ENCODE peak calls at places on chromosomes 12 and 14, in seven cellular contexts. One of them, this sample, is unnamed.

GRCh38 chr12:100398307-100398706 is 41.4 kb downstream of the SLC17A8 start:
- DNase-seq in PC-9: no peak
- DNase-seq in A673: no peak
- DNase-seq in H1: no peak
- DNase-seq in PC-3: no peak
- DNase-seq in HCT116: no peak
- DNase-seq in endothelial cell of umbilical vein: no peak
- DNase-seq in this sample: no peak

GRCh38 chr12:55072093-55072492 is 52.3 kb downstream of the NEUROD4 start:
- DNase-seq in PC-3: peak; percentile 71
- DNase-seq in PC-9: no peak
- DNase-seq in endothelial cell of umbilical vein: peak; percentile 9
- DNase-seq in H1: no peak
- DNase-seq in A673: peak; percentile 50
- DNase-seq in HCT116: peak; percentile 22
- DNase-seq in this sample: peak; percentile 88

GRCh38 chr14:93884950-93885349 is 42.2 kb upstream of the FAM181A start:
- DNase-seq in PC-9: no peak
- DNase-seq in H1: no peak
- DNase-seq in endothelial cell of umbilical vein: no peak
- DNase-seq in A673: no peak
- DNase-seq in HCT116: no peak
- DNase-seq in PC-3: no peak
- DNase-seq in this sample: no peak

GRCh38 chr14:72617391-72618011 is 276.4 kb downstream of the DPF3 start:
- DNase-seq in endothelial cell of umbilical vein: peak; percentile 48
- DNase-seq in HCT116: no peak
- DNase-seq in A673: no peak
- DNase-seq in H1: no peak
- DNase-seq in PC-3: no peak
- DNase-seq in PC-9: no peak
- DNase-seq in this sample: no peak

GRCh38 chr14:61388976-61389576 is 67.7 kb downstream of the PRKCH start:
- DNase-seq in H1: no peak
- DNase-seq in HCT116: peak; percentile 36
- DNase-seq in PC-9: peak; percentile 69
- DNase-seq in PC-3: peak; percentile 63
- DNase-seq in endothelial cell of umbilical vein: peak; percentile 28
- DNase-seq in A673: peak; percentile 24
- DNase-seq in this sample: no peak

GRCh38 chr12:31234955-31235867 is 90.7 kb downstream of the SINHCAF start:
- DNase-seq in H1: no peak
- DNase-seq in PC-3: peak; percentile 67
- DNase-seq in endothelial cell of umbilical vein: peak; percentile 36
- DNase-seq in A673: peak; percentile 24
- DNase-seq in PC-9: peak; percentile 46
- DNase-seq in HCT116: peak; percentile 18
- DNase-seq in this sample: no peak

GRCh38 chr14:60249321-60250251 is 565 bp downstream of the PPM1A start:
- DNase-seq in PC-3: peak; percentile 88
- DNase-seq in A673: peak; percentile 77
- DNase-seq in endothelial cell of umbilical vein: peak; percentile 53
- DNase-seq in PC-9: peak; percentile 51
- DNase-seq in H1: no peak
- DNase-seq in HCT116: peak; percentile 22
- DNase-seq in this sample: peak; percentile 53

GRCh38 chr12:52446346-52447045 is 5.5 kb downstream of the KRT6B start:
- DNase-seq in HCT116: no peak
- DNase-seq in PC-3: no peak
- DNase-seq in endothelial cell of umbilical vein: no peak
- DNase-seq in PC-9: no peak
- DNase-seq in H1: no peak
- DNase-seq in A673: no peak
- DNase-seq in this sample: no peak

GRCh38 chr12:76878045-76878898 is 547 bp downstream of the CSRP2 start:
- DNase-seq in PC-3: peak; percentile 30
- DNase-seq in endothelial cell of umbilical vein: peak; percentile 22
- DNase-seq in HCT116: peak; percentile 15
- DNase-seq in A673: peak; percentile 70
- DNase-seq in PC-9: no peak
- DNase-seq in H1: no peak
- DNase-seq in this sample: peak; percentile 17
- TF ChIP-seq CTCF in PC-3: peak; percentile 29
- TF ChIP-seq CTCF in endothelial cell of umbilical vein: peak; percentile 14
- TF ChIP-seq CTCF in HCT116: peak; percentile 36
- TF ChIP-seq CTCF in A673: no peak
- TF ChIP-seq CTCF in PC-9: no peak
- TF ChIP-seq CTCF in H1: peak; percentile 35
- TF ChIP-seq CTCF in this sample: peak; percentile 31

GRCh38 chr14:24051789-24052655 is at the start of gene CARMIL3:
- DNase-seq in PC-9: no peak
- DNase-seq in HCT116: no peak
- DNase-seq in A673: peak; percentile 68
- DNase-seq in endothelial cell of umbilical vein: peak; percentile 57
- DNase-seq in PC-3: peak; percentile 57
- DNase-seq in H1: no peak
- DNase-seq in this sample: peak; percentile 52

GRCh38 chr14:24054324-24054641 is 2.5 kb downstream of the CARMIL3 start:
- DNase-seq in PC-3: no peak
- DNase-seq in PC-9: no peak
- DNase-seq in endothelial cell of umbilical vein: no peak
- DNase-seq in HCT116: no peak
- DNase-seq in H1: no peak
- DNase-seq in A673: no peak
- DNase-seq in this sample: no peak

GRCh38 chr14:24053548-24054323 is 1.9 kb downstream of the CARMIL3 start:
- DNase-seq in H1: no peak
- DNase-seq in PC-9: no peak
- DNase-seq in HCT116: no peak
- DNase-seq in endothelial cell of umbilical vein: no peak
- DNase-seq in PC-3: no peak
- DNase-seq in A673: no peak
- DNase-seq in this sample: no peak

GRCh38 chr14:24052656-24053547 is 1.1 kb downstream of the CARMIL3 start:
- DNase-seq in endothelial cell of umbilical vein: no peak
- DNase-seq in H1: no peak
- DNase-seq in A673: no peak
- DNase-seq in HCT116: no peak
- DNase-seq in PC-3: no peak
- DNase-seq in PC-9: no peak
- DNase-seq in this sample: no peak

DNA sequence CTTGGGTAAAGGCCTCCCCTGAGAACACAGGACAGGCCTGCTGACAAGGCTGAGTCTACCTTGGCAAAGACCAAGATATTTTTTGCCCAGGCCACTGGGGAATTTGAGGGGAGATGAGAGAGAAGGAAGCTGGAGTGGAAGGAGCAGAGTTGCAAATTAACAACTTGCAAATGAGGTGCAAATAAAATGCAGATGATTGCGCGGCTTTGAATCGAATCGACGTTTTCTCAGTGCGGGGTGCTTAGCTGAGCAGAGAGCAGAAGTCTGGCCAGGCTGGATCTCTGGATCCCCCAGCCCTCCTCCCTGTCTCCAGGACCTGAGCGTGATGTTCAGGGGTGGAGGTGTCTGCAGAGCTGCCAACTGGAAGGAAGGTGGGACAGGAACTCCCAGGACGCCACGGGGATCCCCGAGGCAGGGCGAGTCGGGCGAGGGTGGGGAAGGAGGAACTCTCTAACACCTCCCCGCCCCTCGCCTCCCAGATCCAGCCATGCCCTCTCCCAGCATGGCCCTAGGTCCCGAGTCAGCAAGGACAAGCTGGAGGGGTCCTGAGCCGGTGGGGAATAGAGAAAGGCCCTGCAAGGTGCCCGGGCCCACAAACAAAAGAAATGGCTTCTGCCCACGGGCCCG is 534 bp upstream of the CARMIL3 start:
- DNase-seq in H1: no peak
- DNase-seq in endothelial cell of umbilical vein: no peak
- DNase-seq in HCT116: no peak
- DNase-seq in PC-9: no peak
- DNase-seq in A673: no peak
- DNase-seq in PC-3: no peak
- DNase-seq in this sample: no peak
- TF ChIP-seq EZH2 in H1: no peak
- TF ChIP-seq EZH2 in endothelial cell of umbilical vein: no peak
- TF ChIP-seq EZH2 in HCT116: no peak
- TF ChIP-seq EZH2 in PC-9: no peak
- TF ChIP-seq EZH2 in A673: no peak
- TF ChIP-seq EZH2 in PC-3: no peak
- TF ChIP-seq EZH2 in this sample: no peak

GRCh38 chr12:45182511-45182910 is 33.4 kb upstream of the ANO6 start:
- DNase-seq in PC-9: no peak
- DNase-seq in H1: no peak
- DNase-seq in A673: peak; percentile 70
- DNase-seq in endothelial cell of umbilical vein: no peak
- DNase-seq in HCT116: no peak
- DNase-seq in PC-3: no peak
- DNase-seq in this sample: no peak

GRCh38 chr12:45186762-45187161 is 29.1 kb upstream of the ANO6 start:
- DNase-seq in PC-3: no peak
- DNase-seq in PC-9: no peak
- DNase-seq in H1: no peak
- DNase-seq in endothelial cell of umbilical vein: no peak
- DNase-seq in HCT116: no peak
- DNase-seq in A673: no peak
- DNase-seq in this sample: no peak

GRCh38 chr12:45178771-45179170 is 37.1 kb upstream of the ANO6 start:
- DNase-seq in PC-3: no peak
- DNase-seq in endothelial cell of umbilical vein: no peak
- DNase-seq in A673: no peak
- DNase-seq in H1: no peak
- DNase-seq in HCT116: no peak
- DNase-seq in PC-9: no peak
- DNase-seq in this sample: no peak

GRCh38 chr12:45184145-45184958 is 31.5 kb upstream of the ANO6 start:
- DNase-seq in PC-9: no peak
- DNase-seq in PC-3: no peak
- DNase-seq in endothelial cell of umbilical vein: no peak
- DNase-seq in A673: no peak
- DNase-seq in H1: no peak
- DNase-seq in HCT116: no peak
- DNase-seq in this sample: no peak

GRCh38 chr12:45183263-45183662 is 32.6 kb upstream of the ANO6 start:
- DNase-seq in endothelial cell of umbilical vein: peak; percentile 51
- DNase-seq in PC-3: peak; percentile 32
- DNase-seq in HCT116: no peak
- DNase-seq in H1: no peak
- DNase-seq in A673: peak; percentile 37
- DNase-seq in PC-9: no peak
- DNase-seq in this sample: peak; percentile 37
- TF ChIP-seq CTCF in endothelial cell of umbilical vein: no peak
- TF ChIP-seq CTCF in PC-3: peak; percentile 65
- TF ChIP-seq CTCF in HCT116: peak; percentile 43
- TF ChIP-seq CTCF in H1: no peak
- TF ChIP-seq CTCF in A673: peak; percentile 52
- TF ChIP-seq CTCF in PC-9: peak; percentile 46
- TF ChIP-seq CTCF in this sample: peak; percentile 38

GRCh38 chr12:49336645-49337584 is at the start of gene C1QL4:
- DNase-seq in HCT116: peak; percentile 33
- DNase-seq in PC-9: no peak
- DNase-seq in A673: peak; percentile 90
- DNase-seq in endothelial cell of umbilical vein: peak; percentile 69
- DNase-seq in PC-3: peak; percentile 86
- DNase-seq in H1: no peak
- DNase-seq in this sample: peak; percentile 71

GRCh38 chr12:49334226-49334625 is 2.8 kb downstream of the C1QL4 start:
- DNase-seq in H1: no peak
- DNase-seq in A673: no peak
- DNase-seq in PC-3: no peak
- DNase-seq in PC-9: no peak
- DNase-seq in HCT116: no peak
- DNase-seq in endothelial cell of umbilical vein: no peak
- DNase-seq in this sample: no peak

GRCh38 chr12:49335118-49335954 is 1.7 kb downstream of the C1QL4 start:
- DNase-seq in A673: no peak
- DNase-seq in H1: no peak
- DNase-seq in HCT116: no peak
- DNase-seq in PC-3: no peak
- DNase-seq in PC-9: no peak
- DNase-seq in endothelial cell of umbilical vein: no peak
- DNase-seq in this sample: no peak

GRCh38 chr12:49334681-49335080 is 2.3 kb downstream of the C1QL4 start:
- DNase-seq in H1: no peak
- DNase-seq in endothelial cell of umbilical vein: no peak
- DNase-seq in PC-3: no peak
- DNase-seq in A673: no peak
- DNase-seq in HCT116: no peak
- DNase-seq in PC-9: no peak
- DNase-seq in this sample: no peak

DNA sequence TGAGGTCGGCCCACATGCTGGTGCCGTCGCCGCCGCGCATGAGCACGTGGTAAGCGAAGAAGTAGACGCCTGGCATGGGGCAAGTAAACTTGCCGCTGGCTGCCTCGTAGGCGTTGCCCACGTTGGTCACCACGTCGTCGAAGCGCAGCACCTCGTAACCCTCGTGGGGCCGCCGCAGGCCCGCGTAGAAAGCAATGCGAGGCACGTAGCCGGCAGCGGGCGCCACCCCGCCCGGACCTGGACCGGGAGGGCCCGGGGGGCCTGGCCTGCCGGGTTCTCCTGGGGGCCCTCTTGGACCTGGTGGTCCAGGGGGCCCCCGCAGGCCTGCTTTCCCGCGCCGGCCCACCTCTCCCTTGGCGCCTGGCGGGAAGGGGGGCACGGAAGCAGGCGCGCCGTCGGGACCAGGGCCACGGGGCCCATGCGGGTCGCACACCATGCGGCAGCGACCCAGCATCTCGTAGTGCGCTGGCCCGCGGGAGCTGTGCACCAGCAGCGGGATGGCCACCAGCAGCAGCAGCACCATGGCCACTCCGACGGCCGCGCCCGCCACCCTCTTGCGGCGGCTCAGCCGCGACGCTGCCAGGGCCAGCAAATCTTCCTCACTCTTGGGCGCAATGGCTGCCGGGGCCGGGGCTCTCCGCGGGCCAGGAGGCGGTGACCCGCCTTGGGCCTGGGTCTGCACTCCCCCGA is 888 bp downstream of the C1QL4 start:
- DNase-seq in A673: no peak
- DNase-seq in HCT116: no peak
- DNase-seq in H1: no peak
- DNase-seq in endothelial cell of umbilical vein: no peak
- DNase-seq in PC-9: no peak
- DNase-seq in PC-3: no peak
- DNase-seq in this sample: no peak
- TF ChIP-seq EZH2 in A673: no peak
- TF ChIP-seq EZH2 in HCT116: no peak
- TF ChIP-seq EZH2 in H1: peak; percentile 86
- TF ChIP-seq EZH2 in endothelial cell of umbilical vein: peak; percentile 100
- TF ChIP-seq EZH2 in PC-9: no peak
- TF ChIP-seq EZH2 in PC-3: no peak
- TF ChIP-seq EZH2 in this sample: no peak

DNA sequence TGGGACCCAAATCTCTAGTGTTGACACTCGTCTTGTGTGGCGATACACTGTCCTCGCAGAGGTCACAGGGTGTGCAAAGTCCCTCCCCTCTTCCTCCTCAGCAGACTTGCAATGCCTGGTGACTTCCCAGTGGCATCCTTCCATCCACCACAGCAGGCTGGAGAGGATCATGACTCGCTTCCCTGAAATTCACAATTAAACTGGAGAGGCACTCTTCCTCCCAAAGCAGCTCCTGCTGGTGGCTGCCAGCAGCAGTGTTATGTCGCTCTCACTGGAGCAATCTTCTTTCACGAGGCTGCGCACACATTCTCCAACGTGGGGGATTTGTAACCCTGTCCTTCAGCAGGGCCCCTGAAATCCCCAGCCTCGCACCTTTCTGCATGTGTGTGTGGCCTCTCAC is 145.2 kb upstream of the TMCC3 start:
- DNase-seq in H1: no peak
- DNase-seq in endothelial cell of umbilical vein: peak; percentile 41
- DNase-seq in PC-9: peak; percentile 70
- DNase-seq in A673: peak; percentile 17
- DNase-seq in HCT116: peak; percentile 63
- DNase-seq in PC-3: peak; percentile 81
- DNase-seq in this sample: no peak
- TF ChIP-seq CTCF in H1: no peak
- TF ChIP-seq CTCF in endothelial cell of umbilical vein: no peak
- TF ChIP-seq CTCF in PC-9: no peak
- TF ChIP-seq CTCF in A673: no peak
- TF ChIP-seq CTCF in HCT116: peak; percentile 30
- TF ChIP-seq CTCF in PC-3: peak; percentile 37
- TF ChIP-seq CTCF in this sample: no peak